ENCODE peak calls at places on chromosomes 13 and 19, in nine cellular contexts. One of them, this sample, is unnamed.
A peak's percentile ranks its signal among the peaks of the same experiment; 100 is the strongest.

GRCh38 chr13:94327318-94327717 is 152.2 kb downstream of the DCT start:
- DNase-seq in endothelial cell of umbilical vein: peak; percentile 12
- DNase-seq in suprapubic skin: no peak
- DNase-seq in heart left ventricle: no peak
- DNase-seq in adrenal gland: no peak
- DNase-seq in breast epithelium: no peak
- DNase-seq in Peyer's patch: no peak
- DNase-seq in uterus: no peak
- DNase-seq in body of pancreas: no peak
- DNase-seq in this sample: no peak

GRCh38 chr19:14837391-14837790 is 2.4 kb upstream of the OR7A5 start:
- DNase-seq in breast epithelium: no peak
- DNase-seq in Peyer's patch: no peak
- DNase-seq in suprapubic skin: no peak
- DNase-seq in adrenal gland: no peak
- DNase-seq in uterus: no peak
- DNase-seq in body of pancreas: no peak
- DNase-seq in heart left ventricle: no peak
- DNase-seq in endothelial cell of umbilical vein: no peak
- DNase-seq in this sample: peak; percentile 48

GRCh38 chr19:9413240-9413954 is 22.0 kb downstream of the ZNF266 start:
- DNase-seq in breast epithelium: no peak
- DNase-seq in Peyer's patch: no peak
- DNase-seq in suprapubic skin: no peak
- DNase-seq in adrenal gland: no peak
- DNase-seq in uterus: no peak
- DNase-seq in endothelial cell of umbilical vein: no peak
- DNase-seq in heart left ventricle: no peak
- DNase-seq in body of pancreas: no peak
- DNase-seq in this sample: no peak

GRCh38 chr19:23436318-23436717 is 41.0 kb upstream of the ZNF91 start:
- DNase-seq in body of pancreas: no peak
- DNase-seq in suprapubic skin: no peak
- DNase-seq in breast epithelium: no peak
- DNase-seq in uterus: no peak
- DNase-seq in heart left ventricle: no peak
- DNase-seq in Peyer's patch: no peak
- DNase-seq in endothelial cell of umbilical vein: no peak
- DNase-seq in adrenal gland: no peak
- DNase-seq in this sample: no peak

GRCh38 chr13:28716511-28716910 is 2.3 kb downstream of the SLC46A3 start:
- DNase-seq in endothelial cell of umbilical vein: peak; percentile 90
- DNase-seq in suprapubic skin: no peak
- DNase-seq in body of pancreas: peak; percentile 54
- DNase-seq in heart left ventricle: peak; percentile 65
- DNase-seq in uterus: peak; percentile 56
- DNase-seq in adrenal gland: peak; percentile 54
- DNase-seq in breast epithelium: no peak
- DNase-seq in Peyer's patch: peak; percentile 64
- DNase-seq in this sample: no peak

GRCh38 chr13:33721719-33722118 is 96.2 kb upstream of the RFC3 start:
- DNase-seq in endothelial cell of umbilical vein: peak; percentile 15
- DNase-seq in suprapubic skin: no peak
- DNase-seq in breast epithelium: no peak
- DNase-seq in heart left ventricle: no peak
- DNase-seq in body of pancreas: no peak
- DNase-seq in adrenal gland: no peak
- DNase-seq in uterus: no peak
- DNase-seq in Peyer's patch: no peak
- DNase-seq in this sample: no peak

GRCh38 chr19:46133777-46134231 is 9.3 kb upstream of the IGFL3 start:
- DNase-seq in suprapubic skin: no peak
- DNase-seq in breast epithelium: no peak
- DNase-seq in uterus: no peak
- DNase-seq in endothelial cell of umbilical vein: peak; percentile 14
- DNase-seq in adrenal gland: no peak
- DNase-seq in Peyer's patch: no peak
- DNase-seq in heart left ventricle: no peak
- DNase-seq in body of pancreas: no peak
- DNase-seq in this sample: no peak

GRCh38 chr19:41426116-41426841 is 895 bp downstream of the B3GNT8 start:
- DNase-seq in breast epithelium: no peak
- DNase-seq in uterus: no peak
- DNase-seq in endothelial cell of umbilical vein: no peak
- DNase-seq in Peyer's patch: peak; percentile 68
- DNase-seq in adrenal gland: no peak
- DNase-seq in suprapubic skin: peak; percentile 80
- DNase-seq in body of pancreas: no peak
- DNase-seq in heart left ventricle: no peak
- DNase-seq in this sample: no peak

GRCh38 chr13:111857846-111858560 is 208.9 kb upstream of the SOX1 start:
- DNase-seq in suprapubic skin: no peak
- DNase-seq in body of pancreas: no peak
- DNase-seq in heart left ventricle: no peak
- DNase-seq in uterus: no peak
- DNase-seq in endothelial cell of umbilical vein: no peak
- DNase-seq in breast epithelium: no peak
- DNase-seq in adrenal gland: no peak
- DNase-seq in Peyer's patch: no peak
- DNase-seq in this sample: no peak

GRCh38 chr13:100124265-100124664 is 35.4 kb downstream of the PCCA start:
- DNase-seq in suprapubic skin: no peak
- DNase-seq in heart left ventricle: no peak
- DNase-seq in Peyer's patch: no peak
- DNase-seq in endothelial cell of umbilical vein: no peak
- DNase-seq in breast epithelium: no peak
- DNase-seq in adrenal gland: no peak
- DNase-seq in body of pancreas: no peak
- DNase-seq in uterus: no peak
- DNase-seq in this sample: no peak

GRCh38 chr19:43633520-43633919 is 6.1 kb downstream of the CADM4 start:
- DNase-seq in Peyer's patch: no peak
- DNase-seq in adrenal gland: peak; percentile 55
- DNase-seq in breast epithelium: no peak
- DNase-seq in suprapubic skin: no peak
- DNase-seq in endothelial cell of umbilical vein: no peak
- DNase-seq in body of pancreas: no peak
- DNase-seq in heart left ventricle: no peak
- DNase-seq in uterus: no peak
- DNase-seq in this sample: no peak

GRCh38 chr19:43634068-43634467 is 5.6 kb downstream of the CADM4 start:
- DNase-seq in suprapubic skin: no peak
- DNase-seq in heart left ventricle: no peak
- DNase-seq in endothelial cell of umbilical vein: no peak
- DNase-seq in Peyer's patch: no peak
- DNase-seq in body of pancreas: no peak
- DNase-seq in uterus: no peak
- DNase-seq in breast epithelium: no peak
- DNase-seq in adrenal gland: no peak
- DNase-seq in this sample: no peak

GRCh38 chr19:43634516-43634876 is 5.2 kb downstream of the CADM4 start:
- DNase-seq in breast epithelium: no peak
- DNase-seq in endothelial cell of umbilical vein: no peak
- DNase-seq in adrenal gland: no peak
- DNase-seq in heart left ventricle: no peak
- DNase-seq in uterus: no peak
- DNase-seq in Peyer's patch: no peak
- DNase-seq in suprapubic skin: no peak
- DNase-seq in body of pancreas: no peak
- DNase-seq in this sample: no peak

GRCh38 chr19:43636121-43636683 is 3.4 kb downstream of the CADM4 start:
- DNase-seq in Peyer's patch: no peak
- DNase-seq in body of pancreas: no peak
- DNase-seq in breast epithelium: no peak
- DNase-seq in adrenal gland: no peak
- DNase-seq in endothelial cell of umbilical vein: no peak
- DNase-seq in uterus: no peak
- DNase-seq in suprapubic skin: no peak
- DNase-seq in heart left ventricle: no peak
- DNase-seq in this sample: no peak

GRCh38 chr19:43634877-43635560 is 4.6 kb downstream of the CADM4 start:
- DNase-seq in adrenal gland: peak; percentile 50
- DNase-seq in uterus: no peak
- DNase-seq in body of pancreas: no peak
- DNase-seq in endothelial cell of umbilical vein: no peak
- DNase-seq in breast epithelium: no peak
- DNase-seq in Peyer's patch: no peak
- DNase-seq in suprapubic skin: no peak
- DNase-seq in heart left ventricle: no peak
- DNase-seq in this sample: peak; percentile 36
- TF ChIP-seq POLR2A in adrenal gland: no peak
- TF ChIP-seq POLR2A in uterus: no peak
- TF ChIP-seq POLR2A in body of pancreas: no peak
- TF ChIP-seq POLR2A in endothelial cell of umbilical vein: no peak
- TF ChIP-seq POLR2A in breast epithelium: no peak
- TF ChIP-seq POLR2A in Peyer's patch: no peak
- TF ChIP-seq POLR2A in suprapubic skin: no peak
- TF ChIP-seq POLR2A in heart left ventricle: no peak
- TF ChIP-seq POLR2A in this sample: no peak

GRCh38 chr13:35770756-35771291 is 294.3 kb upstream of the MAB21L1 start:
- DNase-seq in Peyer's patch: no peak
- DNase-seq in heart left ventricle: no peak
- DNase-seq in uterus: no peak
- DNase-seq in adrenal gland: no peak
- DNase-seq in suprapubic skin: no peak
- DNase-seq in endothelial cell of umbilical vein: no peak
- DNase-seq in body of pancreas: no peak
- DNase-seq in breast epithelium: no peak
- DNase-seq in this sample: no peak
- H3K27ac ChIP-seq in Peyer's patch: no peak overlapping the region
- H3K27ac ChIP-seq in heart left ventricle: no peak overlapping the region
- H3K27ac ChIP-seq in uterus: no peak overlapping the region
- H3K27ac ChIP-seq in adrenal gland: no peak overlapping the region
- H3K27ac ChIP-seq in suprapubic skin: no peak overlapping the region
- H3K27ac ChIP-seq in endothelial cell of umbilical vein: no peak overlapping the region
- H3K27ac ChIP-seq in body of pancreas: no peak overlapping the region
- H3K27ac ChIP-seq in breast epithelium: no peak overlapping the region
- H3K27ac ChIP-seq in this sample: no peak overlapping the region

GRCh38 chr19:35262101-35262761 is 6.5 kb upstream of the USF2 start:
- DNase-seq in body of pancreas: peak; percentile 17
- DNase-seq in adrenal gland: no peak
- DNase-seq in uterus: no peak
- DNase-seq in Peyer's patch: peak; percentile 44
- DNase-seq in heart left ventricle: no peak
- DNase-seq in suprapubic skin: peak; percentile 54
- DNase-seq in endothelial cell of umbilical vein: no peak
- DNase-seq in breast epithelium: peak; percentile 37
- DNase-seq in this sample: no peak
- TF ChIP-seq POLR2A in body of pancreas: no peak
- TF ChIP-seq POLR2A in adrenal gland: peak; percentile 12
- TF ChIP-seq POLR2A in uterus: no peak
- TF ChIP-seq POLR2A in Peyer's patch: no peak
- TF ChIP-seq POLR2A in heart left ventricle: no peak
- TF ChIP-seq POLR2A in suprapubic skin: no peak
- TF ChIP-seq POLR2A in endothelial cell of umbilical vein: no peak
- TF ChIP-seq POLR2A in breast epithelium: no peak
- TF ChIP-seq POLR2A in this sample: no peak

GRCh38 chr13:45206340-45206739 is 5.5 kb upstream of the KCTD4 start:
- DNase-seq in body of pancreas: no peak
- DNase-seq in uterus: no peak
- DNase-seq in adrenal gland: no peak
- DNase-seq in suprapubic skin: no peak
- DNase-seq in heart left ventricle: no peak
- DNase-seq in Peyer's patch: no peak
- DNase-seq in endothelial cell of umbilical vein: peak; percentile 84
- DNase-seq in breast epithelium: no peak
- DNase-seq in this sample: no peak

GRCh38 chr13:45209229-45209628 is 8.4 kb upstream of the KCTD4 start:
- DNase-seq in Peyer's patch: no peak
- DNase-seq in uterus: no peak
- DNase-seq in adrenal gland: no peak
- DNase-seq in endothelial cell of umbilical vein: no peak
- DNase-seq in suprapubic skin: no peak
- DNase-seq in breast epithelium: no peak
- DNase-seq in body of pancreas: no peak
- DNase-seq in heart left ventricle: no peak
- DNase-seq in this sample: no peak

GRCh38 chr13:45208132-45208531 is 7.3 kb upstream of the KCTD4 start:
- DNase-seq in uterus: no peak
- DNase-seq in heart left ventricle: no peak
- DNase-seq in suprapubic skin: no peak
- DNase-seq in body of pancreas: no peak
- DNase-seq in breast epithelium: no peak
- DNase-seq in Peyer's patch: no peak
- DNase-seq in endothelial cell of umbilical vein: no peak
- DNase-seq in adrenal gland: no peak
- DNase-seq in this sample: no peak

GRCh38 chr13:45207319-45207718 is 6.5 kb upstream of the KCTD4 start:
- DNase-seq in body of pancreas: no peak
- DNase-seq in Peyer's patch: no peak
- DNase-seq in endothelial cell of umbilical vein: no peak
- DNase-seq in heart left ventricle: no peak
- DNase-seq in suprapubic skin: no peak
- DNase-seq in adrenal gland: no peak
- DNase-seq in breast epithelium: no peak
- DNase-seq in uterus: no peak
- DNase-seq in this sample: no peak

DNA sequence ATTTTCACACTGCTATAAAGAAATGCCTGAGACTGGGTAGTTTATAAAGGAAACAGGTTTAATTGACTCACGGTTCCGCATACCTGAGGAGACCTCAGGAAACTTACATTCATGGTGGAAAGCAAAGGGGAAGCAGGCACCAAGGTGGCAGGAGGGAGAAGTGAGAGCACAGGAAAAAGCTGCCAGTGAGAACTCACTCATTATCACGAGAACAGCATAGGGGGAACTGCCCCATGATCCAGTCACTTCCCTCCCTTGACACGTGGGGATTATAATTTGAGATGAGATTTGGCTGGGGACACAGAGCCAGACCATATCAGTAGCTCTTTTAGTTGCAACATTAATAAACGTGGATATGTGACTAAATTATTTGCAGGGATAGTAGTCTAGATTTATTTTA is 4.3 kb upstream of the KCTD4 start:
- DNase-seq in uterus: no peak
- DNase-seq in breast epithelium: no peak
- DNase-seq in endothelial cell of umbilical vein: peak; percentile 9
- DNase-seq in body of pancreas: no peak
- DNase-seq in Peyer's patch: no peak
- DNase-seq in heart left ventricle: no peak
- DNase-seq in suprapubic skin: no peak
- DNase-seq in adrenal gland: no peak
- DNase-seq in this sample: no peak
- H3K27ac ChIP-seq in uterus: no peak overlapping the region
- H3K27ac ChIP-seq in breast epithelium: no peak overlapping the region
- H3K27ac ChIP-seq in endothelial cell of umbilical vein: no peak overlapping the region
- H3K27ac ChIP-seq in body of pancreas: no peak overlapping the region
- H3K27ac ChIP-seq in Peyer's patch: no peak overlapping the region
- H3K27ac ChIP-seq in heart left ventricle: no peak overlapping the region
- H3K27ac ChIP-seq in suprapubic skin: no peak overlapping the region
- H3K27ac ChIP-seq in adrenal gland: no peak overlapping the region
- H3K27ac ChIP-seq in this sample: no peak overlapping the region

This sample was measured in testis.